ENCODE peak calls at places on chromosomes 16 and 17, in eight cellular contexts. Y is cardiac muscle cell, B is neural progenitor cell, X is GM23248, A is ascending aorta, I is breast epithelium, H is esophagus squamous epithelium, L is aorta. Z is an unnamed sample.

GRCh38 chr17:953767-954166 is 25.8 kb downstream of the NXN start:
- DNase-seq in A (no peak), X (no peak), H (no peak), B (no peak), I (no peak), L (no peak), Y (no peak), Z (no peak)

GRCh38 chr16:3328643-3329042 is 23.3 kb downstream of the ZNF75A start:
- DNase-seq in B (no peak), H (no peak), I (no peak), L (no peak), X (no peak), Y (no peak), A (no peak), Z (no peak)

GRCh38 chr16:64035337-64035736 is 1086.5 kb downstream of the CDH11 start:
- DNase-seq in A (no peak), X (no peak), I (no peak), H (no peak), Y (no peak), L (no peak), B (no peak), Z (no peak)

GRCh38 chr17:64565563-64565962 is 58.8 kb downstream of the CEP95 start:
- DNase-seq in A (no peak), B (no peak), X (peak; percentile 55), H (no peak), I (no peak), Y (no peak), L (no peak), Z (no peak)

GRCh38 chr17:42891539-42892152 is 9.0 kb upstream of the G6PC1 start:
- DNase-seq in I (no peak), X (peak; percentile 65), H (no peak), B (peak; percentile 33), Y (peak; percentile 72), A (peak; percentile 75), L (peak; percentile 73), Z (peak; percentile 47)

GRCh38 chr17:31495049-31495885 is 103.8 kb downstream of the RAB11FIP4 start:
- DNase-seq in L (no peak), X (no peak), Y (no peak), A (no peak), H (no peak), I (peak; percentile 50), B (no peak), Z (no peak)

GRCh38 chr16:26261621-26262020 is 569.9 kb downstream of the HS3ST4 start:
- DNase-seq in Y (no peak), B (no peak), X (no peak), H (no peak), I (no peak), L (no peak), A (no peak), Z (no peak)

GRCh38 chr16:87363771-87364476 is 19.7 kb downstream of the FBXO31 start:
- DNase-seq in H (no peak), L (no peak), I (no peak), Y (no peak), B (no peak), X (no peak), A (no peak), Z (no peak)

GRCh38 chr17:51128089-51128488 is 7.4 kb upstream of the SPAG9 start:
- DNase-seq in L (no peak), H (no peak), X (peak; percentile 39), B (no peak), Y (no peak), A (no peak), I (no peak), Z (no peak)

GRCh38 chr17:82493517-82493840 is 26.1 kb upstream of the FOXK2 start:
- DNase-seq in B (no peak), H (no peak), X (peak; percentile 44), Y (no peak), L (no peak), I (no peak), A (no peak), Z (no peak)

GRCh38 chr17:79617304-79617703 is 6.5 kb upstream of the RBFOX3 start:
- DNase-seq in I (no peak), B (no peak), H (no peak), X (no peak), L (peak; percentile 18), Y (no peak), A (no peak), Z (no peak)

GRCh38 chr17:49823614-49824013 is 24.3 kb downstream of the TAC4 start:
- DNase-seq in X (peak; percentile 50), A (no peak), B (no peak), H (no peak), I (no peak), L (no peak), Y (no peak), Z (no peak)

DNA sequence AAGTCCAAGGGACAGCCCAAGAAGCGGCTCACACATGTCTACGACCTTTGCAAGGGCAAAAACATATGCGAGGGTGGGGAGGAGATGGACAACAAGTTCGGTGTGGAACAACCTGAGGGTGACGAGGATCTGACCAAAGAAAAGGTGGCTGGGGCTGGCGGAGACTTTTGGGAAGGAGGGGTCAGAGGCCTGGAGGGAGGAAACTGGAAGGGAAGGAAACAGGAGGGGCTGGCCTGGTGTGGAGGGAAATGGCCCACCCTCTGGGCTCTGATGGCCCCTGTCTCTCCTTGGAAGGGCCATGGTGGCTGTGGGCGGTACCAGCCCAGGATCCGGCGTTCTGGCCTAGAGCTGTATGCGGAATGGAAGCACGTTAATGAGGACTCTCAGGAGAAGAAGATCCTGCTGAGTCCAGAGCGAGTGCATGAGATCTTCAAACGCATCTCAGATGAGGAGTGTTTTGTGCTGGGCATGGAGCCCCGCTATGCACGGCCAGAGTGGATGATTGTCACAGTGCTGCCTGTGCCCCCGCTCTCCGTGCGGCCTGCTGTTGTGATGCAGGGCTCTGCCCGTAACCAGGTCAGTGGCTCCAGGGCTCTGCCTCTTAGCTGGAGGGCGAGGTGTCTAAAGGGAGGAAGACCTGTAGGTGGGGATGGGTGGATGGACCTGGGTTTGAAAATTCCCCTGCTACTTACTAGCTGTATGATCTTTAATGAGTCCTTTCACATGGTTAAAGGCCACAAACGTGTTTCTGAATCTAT is 12.5 kb downstream of the POLR2A start:
- DNase-seq in A (no peak), Y (no peak), H (no peak), B (no peak), X (no peak), L (no peak), I (no peak), Z (no peak)
- H3K36me3 ChIP-seq in A (peaks cover 60% of the 10 kb centered on the region), Y (peaks cover 43% of the 10 kb centered on the region), H (peaks cover 100% of the 10 kb centered on the region), B (no peaks in the 10 kb centered on the region), X (peaks cover 40% of the 10 kb centered on the region), L (peaks cover 5% of the 10 kb centered on the region), I (peaks cover 23% of the 10 kb centered on the region), Z (peaks cover 15% of the 10 kb centered on the region)

DNA sequence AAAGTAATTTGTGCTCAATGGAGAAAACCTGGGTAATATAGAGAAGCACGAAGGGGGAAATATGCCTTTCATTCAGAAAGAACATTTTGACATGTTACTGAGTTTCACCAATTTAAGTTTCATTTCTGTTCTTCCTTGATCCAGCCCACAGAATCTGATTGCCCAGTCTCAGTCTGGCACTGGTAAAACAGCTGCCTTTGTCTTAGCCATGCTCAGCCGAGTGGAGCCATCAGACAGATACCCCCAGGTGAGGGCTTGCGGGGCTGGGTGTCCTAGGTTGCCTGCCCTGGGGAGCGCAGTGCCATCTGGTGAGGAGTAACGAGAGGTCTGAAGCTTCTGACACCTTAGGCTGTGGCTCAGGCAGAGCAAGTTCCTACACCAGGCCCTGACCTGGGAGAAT is 17.7 kb downstream of the DDX19A start:
- DNase-seq in B (no peak), L (no peak), X (no peak), I (no peak), H (no peak), A (no peak), Y (no peak), Z (no peak)
- H3K36me3 ChIP-seq in B (no peaks in the 10 kb centered on the region), L (peaks cover 8% of the 10 kb centered on the region), X (peaks cover 59% of the 10 kb centered on the region), I (no peaks in the 10 kb centered on the region), H (peaks cover 99% of the 10 kb centered on the region), A (peaks cover 97% of the 10 kb centered on the region), Y (peaks cover 52% of the 10 kb centered on the region), Z (peaks cover 26% of the 10 kb centered on the region)

GRCh38 chr16:89764711-89765201 is 43.4 kb downstream of the ZNF276 start:
- DNase-seq in B (no peak), I (peak; percentile 56), Y (no peak), A (peak; percentile 77), H (peak; percentile 20), L (peak; percentile 78), X (no peak), Z (no peak)
- H3K36me3 ChIP-seq in B (no peaks in the 10 kb centered on the region), I (no peaks in the 10 kb centered on the region), Y (peaks cover 15% of the 10 kb centered on the region), A (no peaks in the 10 kb centered on the region), H (peaks cover 5% of the 10 kb centered on the region), L (no peaks in the 10 kb centered on the region), X (no peaks in the 10 kb centered on the region), Z (peaks cover 15% of the 10 kb centered on the region)

DNA sequence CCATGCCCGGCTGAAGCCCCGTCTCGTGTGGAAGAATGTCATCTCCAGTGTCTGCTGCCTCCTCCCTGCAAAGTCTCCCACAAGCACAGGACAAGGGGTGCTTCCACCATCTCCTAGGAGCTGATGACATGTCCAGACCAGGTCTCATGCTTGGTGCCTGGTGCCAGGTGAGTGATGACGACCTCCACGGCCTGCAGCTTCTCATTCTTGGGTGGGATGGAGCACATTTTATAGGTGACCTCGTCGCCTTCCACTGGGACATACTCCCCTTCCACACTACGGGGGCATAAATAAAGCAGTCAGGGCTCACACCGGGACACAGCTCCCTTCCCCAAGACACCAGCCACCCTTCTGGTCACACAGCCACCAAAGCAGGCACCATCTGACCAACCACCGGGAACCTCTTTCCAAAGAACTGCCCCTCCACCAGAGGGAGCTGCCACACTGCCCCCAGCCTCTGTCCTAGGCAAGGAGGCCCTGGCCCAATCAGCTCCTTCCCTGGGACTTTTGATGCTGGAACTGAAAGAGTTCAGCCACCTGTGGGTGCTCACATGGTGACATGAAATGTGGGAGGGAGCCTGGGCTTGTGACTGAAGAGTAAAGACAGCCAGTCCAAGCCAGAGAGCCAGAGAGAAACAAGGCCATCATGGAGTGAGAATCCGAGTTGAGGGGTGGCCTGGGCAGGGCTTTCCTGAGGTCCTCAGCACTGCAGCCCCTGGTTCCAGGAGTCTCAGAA is 13.6 kb downstream of the CARHSP1 start:
- DNase-seq in L (peak; percentile 18), I (no peak), H (no peak), A (no peak), B (no peak), Y (no peak), X (no peak), Z (no peak)
- H3K36me3 ChIP-seq in L (no peaks in the 10 kb centered on the region), I (no peaks in the 10 kb centered on the region), H (peaks cover 76% of the 10 kb centered on the region), A (peaks cover 62% of the 10 kb centered on the region), B (no peaks in the 10 kb centered on the region), Y (peaks cover 10% of the 10 kb centered on the region), X (peaks cover 17% of the 10 kb centered on the region), Z (peaks cover 77% of the 10 kb centered on the region)